ENCODE peak calls at places on chromosomes 16 and 17, in six cellular contexts. G is activated T-helper 1 cell treated with Interleukin-2 at 50 U/mL for 16 hours, R is Calu3, Z is GM04503, H is pancreas, L is Ammon's horn. I is an unnamed sample.

GRCh38 chr16:30678586-30678970 is 20.3 kb downstream of the FBRS start:
- DNase-seq in G (no peak), R (no peak), Z (no peak), H (no peak), L (no peak), I (no peak)

GRCh38 chr16:1433756-1434155 is 2.9 kb downstream of the PERCC1 start:
- DNase-seq in G (no peak), R (no peak), Z (no peak), H (no peak), L (no peak), I (no peak)

GRCh38 chr17:40015005-40015997 is at the start of gene CSF3:
- DNase-seq in G (no peak), R (peak; percentile 66), Z (no peak), H (no peak), L (no peak), I (peak; percentile 17)

GRCh38 chr17:43010667-43011308 is 4.2 kb downstream of the IFI35 start:
- DNase-seq in G (no peak), R (peak; percentile 86), Z (no peak), H (no peak), L (no peak), I (no peak)

GRCh38 chr16:86569843-86570447 is 3.3 kb downstream of the FOXC2 start:
- DNase-seq in G (no peak), R (no peak), Z (no peak), H (no peak), L (no peak), I (no peak)

GRCh38 chr17:35875439-35876139 is 4.6 kb downstream of the CCL5 start:
- DNase-seq in G (no peak), R (no peak), Z (no peak), H (no peak), L (no peak), I (no peak)

GRCh38 chr17:63173450-63173849 is 207.4 kb downstream of the TANC2 start:
- DNase-seq in G (no peak), R (peak; percentile 46), Z (no peak), H (peak; percentile 21), L (no peak), I (no peak)

GRCh38 chr17:47698749-47699535 is 5.0 kb downstream of the TBKBP1 start:
- DNase-seq in G (peak; percentile 73), R (peak; percentile 85), Z (no peak), H (peak; percentile 65), L (peak; percentile 55), I (peak; percentile 24)

GRCh38 chr16:12461201-12461600 is 342.5 kb downstream of the CPPED1 start:
- DNase-seq in G (no peak), R (no peak), Z (no peak), H (no peak), L (no peak), I (no peak)

GRCh38 chr17:29760279-29760721 is 137.6 kb upstream of the CORO6 start:
- DNase-seq in G (peak; percentile 35), R (no peak), Z (no peak), H (no peak), L (no peak), I (peak; percentile 3)

GRCh38 chr17:39688945-39689344 is 1.1 kb upstream of the PGAP3 start:
- DNase-seq in G (no peak), R (peak; percentile 88), Z (no peak), H (no peak), L (no peak), I (no peak)

GRCh38 chr16:25198021-25198420 is 18.7 kb upstream of the AQP8 start:
- DNase-seq in G (no peak), R (no peak), Z (no peak), H (no peak), L (no peak), I (no peak)

GRCh38 chr17:3965123-3965800 is 1.0 kb upstream of the ATP2A3 start:
- DNase-seq in G (peak; percentile 52), R (peak; percentile 56), Z (no peak), H (peak; percentile 70), L (peak; percentile 39), I (peak; percentile 93)

GRCh38 chr16:56282455-56282854 is 91.2 kb downstream of the GNAO1 start:
- DNase-seq in G (no peak), R (no peak), Z (no peak), H (no peak), L (no peak), I (no peak)

GRCh38 chr16:69397821-69398521 is 12.2 kb upstream of the TERF2 start:
- DNase-seq in G (no peak), R (peak; percentile 58), Z (peak; percentile 71), H (no peak), L (peak; percentile 87), I (no peak)

GRCh38 chr16:17131351-17131750 is 339.4 kb downstream of the XYLT1 start:
- DNase-seq in G (no peak), R (no peak), Z (no peak), H (no peak), L (no peak), I (no peak)

GRCh38 chr16:49341706-49342105 is 31.9 kb upstream of the C16orf78 start:
- DNase-seq in G (no peak), R (no peak), Z (no peak), H (no peak), L (no peak), I (no peak)

GRCh38 chr17:15263206-15263579 is 1.9 kb downstream of the PMP22 start:
- DNase-seq in G (no peak), R (peak; percentile 5), Z (peak; percentile 71), H (peak; percentile 45), L (peak; percentile 81), I (no peak)

GRCh38 chr17:28330671-28331070 is 4.6 kb downstream of the IFT20 start:
- DNase-seq in G (no peak), R (no peak), Z (no peak), H (no peak), L (no peak), I (no peak)

GRCh38 chr16:73329363-73330306 is 281.7 kb upstream of the ZFHX3 start:
- DNase-seq in G (no peak), R (peak; percentile 40), Z (no peak), H (no peak), L (peak; percentile 90), I (no peak)

GRCh38 chr17:55533611-55534010 is 22.4 kb upstream of the SMIM36 start:
- DNase-seq in G (no peak), R (no peak), Z (no peak), H (no peak), L (no peak), I (no peak)

GRCh38 chr16:1057252-1057932 is 15.2 kb upstream of the SSTR5 start:
- DNase-seq in G (peak; percentile 32), R (peak; percentile 88), Z (no peak), H (peak; percentile 71), L (no peak), I (peak; percentile 4)

GRCh38 chr17:68580236-68580903 is 20.8 kb downstream of the FAM20A start:
- DNase-seq in G (no peak), R (no peak), Z (peak; percentile 91), H (no peak), L (no peak), I (no peak)

GRCh38 chr16:30923554-30924085 is at the start of gene FBXL19:
- DNase-seq in G (no peak), R (no peak), Z (no peak), H (peak; percentile 83), L (no peak), I (no peak)

GRCh38 chr16:6095414-6095813 is 997.8 kb upstream of the EEF2KMT start:
- DNase-seq in G (no peak), R (no peak), Z (no peak), H (no peak), L (no peak), I (no peak)

GRCh38 chr17:42101513-42102292 is 3.4 kb upstream of the ZNF385C start:
- DNase-seq in G (peak; percentile 32), R (peak; percentile 94), Z (peak; percentile 9), H (peak; percentile 85), L (peak; percentile 67), I (peak; percentile 41)

GRCh38 chr16:66521951-66522771 is 27.8 kb downstream of the TK2 start:
- DNase-seq in G (peak; percentile 81), R (peak; percentile 89), Z (no peak), H (no peak), L (no peak), I (peak; percentile 74)

GRCh38 chr17:4901648-4902344 is 1.1 kb downstream of the CHRNE start:
- DNase-seq in G (no peak), R (no peak), Z (no peak), H (peak; percentile 49), L (peak; percentile 52), I (no peak)

GRCh38 chr16:49311823-49312222 is 30.2 kb upstream of the CBLN1 start:
- DNase-seq in G (no peak), R (no peak), Z (no peak), H (no peak), L (no peak), I (no peak)

GRCh38 chr16:17291289-17291688 is 179.5 kb downstream of the XYLT1 start:
- DNase-seq in G (no peak), R (no peak), Z (no peak), H (no peak), L (no peak), I (no peak)

GRCh38 chr16:50428116-50428515 is 59.3 kb upstream of the BRD7 start:
- DNase-seq in G (no peak), R (no peak), Z (no peak), H (no peak), L (no peak), I (no peak)

GRCh38 chr17:52027620-52028019 is 130.9 kb downstream of the CA10 start:
- DNase-seq in G (no peak), R (no peak), Z (peak; percentile 61), H (no peak), L (peak; percentile 7), I (no peak)

GRCh38 chr16:13864689-13865088 is 55.3 kb upstream of the ERCC4 start:
- DNase-seq in G (no peak), R (no peak), Z (no peak), H (no peak), L (no peak), I (no peak)

I was measured in GDM1.